ENCODE peak calls at places on chromosomes 1 and 21, in ten cellular contexts. T is uterus; A is heart right ventricle; U is cardiac muscle cell; X is stomach; H is mucosa of descending colon; Z is CD8-positive, alpha-beta T cell; D is H1; F is fibroblast of lung; V is esophagus muscularis mucosa. R is an unnamed sample. For H3K4me1, the result is how much of the 10 kb centered on the place peaks cover.

GRCh38 chr1:60989745-60990718 is 92.3 kb upstream of the NFIA start:
- DNase-seq in T (peak), A (peak), U (peak), X (no peak), H (no peak), Z (no peak), D (no peak), F (peak), V (no peak), R (no peak)

GRCh38 chr1:224127925-224128819 is 14.3 kb downstream of the FBXO28 start:
- DNase-seq in T (no peak), A (no peak), U (no peak), X (no peak), H (no peak), Z (no peak), D (no peak), F (peak), V (no peak), R (no peak)

GRCh38 chr1:56644064-56644940 is 812 bp upstream of the PRKAA2 start:
- DNase-seq in T (no peak), A (no peak), U (no peak), X (no peak), H (peak), Z (no peak), D (no peak), F (peak), V (no peak), R (no peak)

GRCh38 chr1:76281306-76281705 is 206.8 kb downstream of the ST6GALNAC3 start:
- DNase-seq in T (no peak), A (no peak), U (no peak), X (no peak), H (no peak), Z (no peak), D (no peak), F (no peak), V (no peak), R (no peak)

GRCh38 chr21:32807717-32808380 is 36.3 kb upstream of the PAXBP1 start:
- DNase-seq in T (peak), A (no peak), U (peak), X (no peak), H (no peak), Z (no peak), D (no peak), F (peak), V (peak), R (no peak)

GRCh38 chr1:156754219-156754618 is 2.7 kb upstream of the HDGF start:
- DNase-seq in T (no peak), A (no peak), U (no peak), X (no peak), H (no peak), Z (no peak), D (no peak), F (no peak), V (no peak), R (no peak)

GRCh38 chr1:7967206-7967605 is 5.7 kb downstream of the PARK7 start:
- DNase-seq in T (no peak), A (no peak), U (no peak), X (no peak), H (no peak), Z (no peak), D (no peak), F (no peak), V (no peak), R (no peak)

GRCh38 chr1:23577056-23577985 is 18.0 kb upstream of the ID3 start:
- DNase-seq in T (no peak), A (peak), U (peak), X (no peak), H (no peak), Z (no peak), D (no peak), F (peak), V (no peak), R (no peak)

GRCh38 chr1:155527672-155528071 is 34.9 kb downstream of the ASH1L start:
- DNase-seq in T (no peak), A (no peak), U (no peak), X (no peak), H (no peak), Z (no peak), D (no peak), F (no peak), V (no peak), R (no peak)

GRCh38 chr1:166905930-166906329 is 29.9 kb upstream of the TADA1 start:
- DNase-seq in T (no peak), A (no peak), U (peak), X (no peak), H (no peak), Z (no peak), D (no peak), F (no peak), V (no peak), R (no peak)

GRCh38 chr1:208587110-208587509 is 342.9 kb upstream of the PLXNA2 start:
- DNase-seq in T (no peak), A (no peak), U (no peak), X (no peak), H (no peak), Z (no peak), D (no peak), F (no peak), V (no peak), R (no peak)

GRCh38 chr1:53642215-53642555 is 96.8 kb downstream of the GLIS1 start:
- DNase-seq in T (no peak), A (no peak), U (no peak), X (peak), H (no peak), Z (no peak), D (no peak), F (no peak), V (no peak), R (peak)

GRCh38 chr1:31937300-31938183 is 626 bp downstream of the PTP4A2 start:
- DNase-seq in T (peak), A (peak), U (peak), X (peak), H (peak), Z (peak), D (peak), F (peak), V (peak), R (peak)

GRCh38 chr21:44817914-44818635 is at the start of gene SUMO3:
- DNase-seq in T (peak), A (peak), U (peak), X (peak), H (peak), Z (peak), D (peak), F (peak), V (no peak), R (peak)

GRCh38 chr1:210250998-210251679 is 18.5 kb downstream of the SERTAD4 start:
- DNase-seq in T (peak), A (peak), U (peak), X (peak), H (peak), Z (no peak), D (peak), F (no peak), V (no peak), R (peak)
- H3K4me3 ChIP-seq in T (peak), A (peak), U (peak), X (peak), H (no peak), Z (peak), D (peak), F (peak), V (peak), R (peak)

GRCh38 chr21:31744162-31744800 is 12.4 kb upstream of the SCAF4 start:
- DNase-seq in T (no peak), A (no peak), U (no peak), X (no peak), H (no peak), Z (no peak), D (no peak), F (no peak), V (no peak), R (no peak)

GRCh38 chr21:31743712-31744111 is 11.8 kb upstream of the SCAF4 start:
- DNase-seq in T (no peak), A (no peak), U (no peak), X (no peak), H (no peak), Z (no peak), D (no peak), F (no peak), V (no peak), R (no peak)

GRCh38 chr21:31735518-31735992 is 3.6 kb upstream of the SCAF4 start:
- DNase-seq in T (no peak), A (no peak), U (no peak), X (no peak), H (no peak), Z (no peak), D (no peak), F (no peak), V (no peak), R (no peak)

GRCh38 chr21:31741116-31741515 is 9.2 kb upstream of the SCAF4 start:
- DNase-seq in T (no peak), A (no peak), U (no peak), X (no peak), H (no peak), Z (no peak), D (no peak), F (no peak), V (no peak), R (no peak)
- TF ChIP-seq CTCF in T (no peak), A (no peak), U (no peak), X (no peak), H (no peak), Z (no peak), D (no peak), F (no peak), V (no peak), R (no peak)

DNA sequence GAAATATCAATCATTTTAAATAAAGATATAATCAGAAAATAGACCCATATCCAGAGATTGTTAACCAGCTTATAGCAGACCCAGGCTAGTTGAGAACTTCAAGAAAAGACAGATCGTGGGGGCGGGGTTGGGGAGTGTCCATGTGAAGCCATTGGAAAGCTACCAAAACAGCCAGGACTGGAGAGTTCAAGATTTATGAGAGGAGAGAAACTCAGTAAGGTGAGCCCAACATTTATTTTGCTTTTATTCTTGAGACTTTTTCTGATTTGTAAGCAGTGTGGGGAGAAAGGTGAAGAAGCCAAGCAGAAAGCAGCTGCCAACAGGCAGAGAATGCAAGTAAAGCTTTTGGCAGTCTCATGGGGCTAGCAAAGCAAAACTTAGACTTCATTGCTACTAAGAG is 179.8 kb downstream of the VPS13D start:
- DNase-seq in T (peak), A (no peak), U (peak), X (no peak), H (peak), Z (no peak), D (no peak), F (no peak), V (no peak), R (no peak)
- H3K4me1 ChIP-seq in T (under half), A (half or more), U (under half), X (under half), H (under half), Z (under half), D (under half), F (under half), V (half or more), R (under half)

GRCh38 chr1:241356519-241357365 is at the start of gene RGS7:
- DNase-seq in T (no peak), A (peak), U (peak), X (peak), H (peak), Z (no peak), D (peak), F (peak), V (no peak), R (peak)

GRCh38 chr1:241362350-241362749 is 5.3 kb upstream of the RGS7 start:
- DNase-seq in T (no peak), A (no peak), U (no peak), X (no peak), H (no peak), Z (no peak), D (no peak), F (no peak), V (no peak), R (no peak)

GRCh38 chr1:241355311-241356010 is 1.5 kb downstream of the RGS7 start:
- DNase-seq in T (no peak), A (no peak), U (no peak), X (no peak), H (no peak), Z (no peak), D (no peak), F (no peak), V (no peak), R (no peak)

GRCh38 chr1:241356187-241356518 is 852 bp downstream of the RGS7 start:
- DNase-seq in T (no peak), A (no peak), U (no peak), X (no peak), H (no peak), Z (no peak), D (no peak), F (no peak), V (no peak), R (no peak)

GRCh38 chr1:241357366-241358305 is 631 bp upstream of the RGS7 start:
- DNase-seq in T (no peak), A (no peak), U (peak), X (no peak), H (no peak), Z (no peak), D (no peak), F (peak), V (no peak), R (no peak)
- H3K4me3 ChIP-seq in T (peak), A (peak), U (peak), X (peak), H (no peak), Z (no peak), D (peak), F (no peak), V (peak), R (peak)

R was measured in lower lobe of right lung.